ENCODE peak calls at places on chromosomes 2 and 18, in seven cellular contexts. Z, I, K, S, N, G and B are unnamed samples. For H3K9me3, the result is how much of the 10 kb centered on the place peaks cover.

GRCh38 chr2:128466377-128467175 is 147.9 kb upstream of the HS6ST1 start:
- DNase-seq in K (no peak), I (no peak), N (no peak), Z (peak), S (no peak), G (peak), B (no peak)

GRCh38 chr2:234271342-234271741 is 220.8 kb downstream of the SPP2 start:
- DNase-seq in N (no peak), K (no peak), S (no peak), I (no peak), G (no peak), Z (no peak), B (no peak)

GRCh38 chr2:85710687-85711577 is 16.8 kb downstream of the GNLY start:
- DNase-seq in K (no peak), Z (peak), G (no peak), I (no peak), S (no peak), N (no peak), B (peak)

GRCh38 chr18:78323453-78324230 is 656.0 kb upstream of the SALL3 start:
- DNase-seq in K (no peak), G (no peak), Z (no peak), N (no peak), I (no peak), S (peak), B (no peak)

GRCh38 chr18:13136056-13136688 is 82.4 kb upstream of the LDLRAD4 start:
- DNase-seq in Z (no peak), K (peak), I (no peak), N (peak), G (no peak), S (no peak), B (no peak)

GRCh38 chr2:37282746-37283145 is 41.9 kb downstream of the PRKD3 start:
- DNase-seq in G (no peak), Z (no peak), S (no peak), K (no peak), N (no peak), I (no peak), B (no peak)

GRCh38 chr2:152359573-152360363 is 24.8 kb downstream of the FMNL2 start:
- DNase-seq in I (no peak), N (no peak), K (no peak), Z (no peak), G (no peak), S (no peak), B (no peak)

GRCh38 chr2:95121495-95122196 is at the start of gene MRPS5:
- DNase-seq in Z (peak), G (peak), N (peak), S (peak), K (peak), I (peak), B (peak)

GRCh38 chr18:361941-362913 is 94.4 kb upstream of the THOC1 start:
- DNase-seq in K (no peak), G (no peak), S (peak), I (peak), Z (no peak), N (no peak), B (no peak)

GRCh38 chr2:159895258-159896209 is 97.5 kb upstream of the CD302 start:
- DNase-seq in N (no peak), G (no peak), S (no peak), I (peak), Z (no peak), K (no peak), B (no peak)

GRCh38 chr18:51867767-51868166 is 472.2 kb upstream of the DCC start:
- DNase-seq in N (no peak), I (peak), Z (no peak), K (peak), S (no peak), G (no peak), B (no peak)

GRCh38 chr2:152031747-152032146 is 67.1 kb downstream of the CACNB4 start:
- DNase-seq in S (no peak), N (no peak), I (no peak), Z (no peak), G (no peak), K (no peak), B (no peak)

GRCh38 chr2:225668606-225669266 is 269.2 kb downstream of the NYAP2 start:
- DNase-seq in Z (no peak), I (peak), S (peak), K (peak), G (no peak), N (no peak), B (no peak)

GRCh38 chr2:23042176-23042909 is 342.6 kb upstream of the KLHL29 start:
- DNase-seq in K (no peak), Z (no peak), N (no peak), G (no peak), I (no peak), S (no peak), B (no peak)

GRCh38 chr18:2984703-2985261 is 28.2 kb downstream of the LPIN2 start:
- DNase-seq in Z (no peak), K (peak), I (no peak), S (no peak), G (peak), N (no peak), B (no peak)

GRCh38 chr2:132581917-132582316 is 88.1 kb downstream of the LYPD1 start:
- DNase-seq in S (peak), G (peak), I (no peak), N (no peak), Z (no peak), K (peak), B (no peak)

GRCh38 chr2:230414302-230414701 is 1.7 kb upstream of the SP100 start:
- DNase-seq in I (no peak), Z (no peak), K (peak), N (no peak), S (no peak), G (no peak), B (no peak)

GRCh38 chr18:50559750-50560680 is at the start of gene MAPK4:
- DNase-seq in K (peak), I (peak), N (peak), G (peak), Z (peak), S (peak), B (peak)

GRCh38 chr2:236959876-236960275 is 125.8 kb upstream of the COPS8 start:
- DNase-seq in Z (no peak), G (no peak), N (no peak), I (no peak), K (no peak), S (no peak), B (no peak)

GRCh38 chr2:20755132-20755800 is 67.6 kb downstream of the LDAH start:
- DNase-seq in N (no peak), S (no peak), Z (no peak), K (no peak), G (no peak), I (no peak), B (no peak)

DNA sequence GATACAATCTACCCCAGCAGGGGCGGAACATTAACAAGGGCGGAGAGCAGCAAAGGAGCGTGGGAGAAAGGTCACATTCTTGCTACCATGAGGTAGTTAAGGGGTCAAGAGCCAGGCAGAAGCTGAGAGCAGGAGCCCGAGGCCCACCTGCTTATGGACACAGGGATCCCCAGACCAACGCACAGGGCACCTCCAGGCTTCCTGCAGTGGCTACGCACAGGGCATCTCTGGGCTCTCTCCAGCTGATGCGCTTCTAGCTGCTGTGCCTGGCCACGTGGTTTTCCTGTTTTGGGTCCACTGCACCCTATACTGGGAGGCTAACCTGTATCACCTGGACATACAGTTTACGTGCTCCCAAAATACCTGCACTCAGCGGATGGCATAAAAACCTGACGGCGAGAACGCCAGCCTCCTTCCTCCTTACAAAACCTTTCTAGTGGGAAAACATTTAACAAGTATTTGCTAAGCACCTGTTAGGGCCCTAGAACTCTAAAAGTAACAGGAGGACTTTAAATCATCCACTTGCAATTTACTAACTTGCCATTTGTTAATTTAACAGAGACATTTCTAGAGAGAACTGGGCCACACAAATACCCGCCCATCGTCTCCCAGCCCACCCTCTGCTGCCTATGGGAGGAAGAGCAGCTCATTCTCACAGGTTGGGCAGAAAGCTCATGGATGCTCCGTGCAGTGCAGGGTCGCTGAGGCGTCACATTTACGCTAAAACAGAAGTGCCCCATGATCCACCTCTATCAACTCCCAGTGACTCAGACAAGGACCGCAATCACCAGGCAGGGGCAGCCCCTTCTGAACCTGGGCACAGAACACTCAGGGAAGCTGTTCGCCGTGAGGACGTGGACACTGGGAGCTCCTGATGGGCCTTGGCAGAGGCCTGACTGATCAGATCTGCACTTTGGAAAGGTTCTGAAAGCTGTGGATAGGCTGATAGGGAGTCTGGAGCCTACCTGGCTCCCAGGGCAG is 107.1 kb downstream of the HDAC4 start:
- DNase-seq in G (peak), N (peak), I (no peak), K (no peak), Z (peak), S (no peak), B (peak)
- TF ChIP-seq CTCF in G (no peak), N (no peak), I (no peak), K (no peak), Z (no peak), S (no peak), B (no peak)

GRCh38 chr2:76316691-76317090 is 606.0 kb upstream of the GCFC2 start:
- DNase-seq in G (no peak), K (no peak), S (no peak), Z (no peak), I (no peak), N (no peak), B (no peak)
- H3K9me3 ChIP-seq in G (under half), K (under half), S (under half), Z (under half), I (under half), N (under half), B (under half)

DNA sequence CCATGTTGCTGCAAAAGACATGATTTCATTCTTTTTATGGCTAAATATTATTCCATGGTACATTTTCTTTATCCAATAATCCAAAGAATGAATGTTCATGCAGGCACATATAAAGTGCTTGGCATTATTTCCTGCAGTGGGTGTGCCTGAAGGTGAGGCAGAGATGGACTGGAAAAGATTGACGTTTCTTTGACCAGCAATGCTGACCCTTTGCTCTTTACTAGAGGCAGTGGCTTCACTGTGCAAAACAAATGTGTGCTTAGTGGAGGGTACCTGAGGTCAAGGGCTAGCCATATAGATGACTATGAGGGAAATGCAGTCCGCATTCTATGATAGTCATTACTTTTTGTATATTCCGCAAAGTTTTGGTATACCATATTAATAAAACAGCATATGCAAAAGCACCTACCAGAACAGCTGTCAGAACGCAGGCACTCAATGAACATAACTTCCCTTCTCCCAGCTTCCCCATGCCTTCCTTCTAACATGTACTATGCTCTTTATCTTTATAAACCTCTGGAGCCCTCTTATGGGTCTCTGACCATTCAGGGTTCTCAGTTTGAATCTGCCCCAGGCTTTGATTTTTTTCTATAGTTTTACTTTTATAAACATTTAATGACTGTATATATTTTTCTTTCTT is 32.6 kb upstream of the CPS1 start:
- DNase-seq in K (no peak), N (no peak), I (no peak), S (no peak), G (no peak), Z (no peak), B (no peak)
- TF ChIP-seq CTCF in K (no peak), N (no peak), I (no peak), S (no peak), G (no peak), Z (no peak), B (no peak)

DNA sequence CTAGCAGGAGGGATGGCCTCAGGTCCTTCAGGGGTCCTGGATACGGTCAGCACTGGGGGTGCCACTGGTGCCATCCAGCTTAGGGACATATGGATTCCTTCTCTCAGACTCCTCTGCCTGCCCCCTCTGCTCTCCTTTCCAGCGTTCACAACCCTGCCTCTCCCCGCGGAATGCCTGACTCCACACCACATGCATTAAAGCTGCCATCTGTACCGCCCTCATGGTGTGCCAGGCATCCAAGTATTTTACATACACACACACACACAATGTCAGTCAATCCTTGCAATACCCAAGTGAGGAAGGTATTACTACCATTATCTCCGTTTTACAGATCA is 165.6 kb upstream of the HAAO start:
- DNase-seq in S (no peak), Z (no peak), G (no peak), K (no peak), I (no peak), N (no peak), B (no peak)
- H3K9me3 ChIP-seq in S (under half), Z (under half), G (under half), K (under half), I (under half), N (under half), B (under half)

GRCh38 chr18:57644540-57644939 is 22.9 kb upstream of the NARS1 start:
- DNase-seq in G (no peak), K (no peak), S (no peak), I (no peak), Z (no peak), N (no peak), B (no peak)
- TF ChIP-seq CTCF in G (peak), K (peak), S (no peak), I (peak), Z (no peak), N (no peak), B (no peak)

GRCh38 chr2:120509991-120510735 is 164.2 kb downstream of the INHBB start:
- DNase-seq in K (no peak), Z (no peak), I (no peak), G (no peak), N (no peak), S (peak), B (no peak)

GRCh38 chr2:120511546-120512320 is 165.8 kb downstream of the INHBB start:
- DNase-seq in N (no peak), K (no peak), I (no peak), G (no peak), Z (no peak), S (no peak), B (no peak)

GRCh38 chr2:120508581-120509041 is 162.7 kb downstream of the INHBB start:
- DNase-seq in S (no peak), I (no peak), Z (no peak), K (peak), G (no peak), N (no peak), B (no peak)

GRCh38 chr2:120510751-120511395 is 164.9 kb downstream of the INHBB start:
- DNase-seq in I (no peak), N (no peak), Z (no peak), S (no peak), K (no peak), G (no peak), B (no peak)

DNA sequence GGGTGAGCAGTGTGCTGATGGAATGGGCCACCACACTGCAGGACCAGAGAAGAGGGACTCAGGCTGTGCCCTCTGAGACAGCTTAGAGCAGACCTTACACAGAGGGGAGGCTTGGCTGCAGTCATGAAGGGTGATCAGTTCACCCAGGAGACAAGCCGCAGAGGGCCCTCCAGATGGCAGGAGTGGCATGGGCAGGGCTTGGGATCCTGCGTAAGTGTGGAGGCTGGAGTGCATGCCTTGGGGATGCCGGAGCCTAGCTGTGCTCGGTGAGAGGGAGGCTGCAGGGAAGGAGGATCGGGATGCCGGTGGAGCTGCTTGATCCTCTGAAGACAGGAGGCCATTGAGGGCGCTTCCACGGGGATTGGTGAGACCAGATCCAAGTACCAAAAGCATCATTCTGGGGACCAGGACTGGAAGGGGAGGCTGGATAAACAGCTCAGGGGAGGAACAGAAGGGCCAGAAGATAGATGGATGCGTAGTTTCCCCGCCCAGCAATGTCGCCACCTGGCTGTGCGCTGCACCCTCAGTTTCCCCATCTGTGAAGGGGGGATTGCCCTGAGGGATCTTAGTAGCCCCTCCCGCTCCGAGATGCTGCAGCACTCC is 163.4 kb downstream of the INHBB start:
- DNase-seq in N (no peak), G (no peak), Z (no peak), S (no peak), I (no peak), K (no peak), B (no peak)
- H3K9me3 ChIP-seq in N (under half), G (under half), Z (under half), S (under half), I (under half), K (under half), B (under half)